ENCODE peak calls at places on chromosomes 6 and 20, in four cellular contexts. A, U, B and E are unnamed samples.

GRCh38 chr20:58852559-58853271 is at the start of gene GNAS:
- DNase-seq in A (no peak), U (peak), B (no peak), E (no peak)

GRCh38 chr6:11613858-11614257 is 76.3 kb downstream of the TMEM170B start:
- DNase-seq in A (no peak), U (no peak), B (no peak), E (no peak)

GRCh38 chr6:79946773-79947190 is 571 bp downstream of the ELOVL4 start:
- DNase-seq in A (no peak), U (peak), B (no peak), E (no peak)

GRCh38 chr6:8983202-8983688 is 547.9 kb upstream of the SLC35B3 start:
- DNase-seq in A (peak), U (peak), B (peak), E (no peak)

GRCh38 chr6:88650029-88650619 is 313.3 kb downstream of the RNGTT start:
- DNase-seq in A (no peak), U (no peak), B (no peak), E (no peak)

GRCh38 chr6:26043389-26044139 is 43.7 kb upstream of the HFE start:
- DNase-seq in A (no peak), U (peak), B (peak), E (no peak)

GRCh38 chr6:136249336-136249735 is 775 bp downstream of the MTFR2 start:
- DNase-seq in A (no peak), U (no peak), B (no peak), E (no peak)

GRCh38 chr6:144285548-144285797 is 338 bp downstream of the UTRN start:
- DNase-seq in A (no peak), U (no peak), B (no peak), E (no peak)

GRCh38 chr20:37346232-37346525 is 239 bp downstream of the SRC start:
- DNase-seq in A (no peak), U (no peak), B (no peak), E (no peak)

GRCh38 chr6:51025082-51025777 is 206.6 kb downstream of the TFAP2B start:
- DNase-seq in A (no peak), U (no peak), B (no peak), E (no peak)